ENCODE peak calls at places on chromosomes 16 and 17, in seven cellular contexts. One of them, this sample, is unnamed.
A peak's percentile ranks its signal among the peaks of the same experiment; 100 is the strongest.

GRCh38 chr16:48350716-48351115 is 34.5 kb downstream of the SIAH1 start:
- DNase-seq in cardiac muscle cell: no peak
- DNase-seq in heart left ventricle: no peak
- DNase-seq in ovary: no peak
- DNase-seq in CD8-positive, alpha-beta T cell: no peak
- DNase-seq in AG04450: no peak
- DNase-seq in CD4-positive, alpha-beta T cell: no peak
- DNase-seq in this sample: no peak

GRCh38 chr16:65373095-65373494 is 251.2 kb upstream of the CDH11 start:
- DNase-seq in ovary: no peak
- DNase-seq in CD4-positive, alpha-beta T cell: no peak
- DNase-seq in heart left ventricle: no peak
- DNase-seq in AG04450: no peak
- DNase-seq in CD8-positive, alpha-beta T cell: no peak
- DNase-seq in cardiac muscle cell: peak; percentile 25
- DNase-seq in this sample: no peak

GRCh38 chr16:89619880-89620279 is 6.4 kb downstream of the DPEP1 start:
- DNase-seq in cardiac muscle cell: peak; percentile 79
- DNase-seq in AG04450: no peak
- DNase-seq in CD4-positive, alpha-beta T cell: no peak
- DNase-seq in CD8-positive, alpha-beta T cell: no peak
- DNase-seq in heart left ventricle: no peak
- DNase-seq in ovary: no peak
- DNase-seq in this sample: no peak

GRCh38 chr16:54446639-54447038 is 160.1 kb upstream of the IRX3 start:
- DNase-seq in cardiac muscle cell: peak; percentile 87
- DNase-seq in CD8-positive, alpha-beta T cell: no peak
- DNase-seq in heart left ventricle: peak; percentile 40
- DNase-seq in ovary: no peak
- DNase-seq in CD4-positive, alpha-beta T cell: no peak
- DNase-seq in AG04450: no peak
- DNase-seq in this sample: peak; percentile 94

GRCh38 chr16:52069866-52070265 is 477.1 kb downstream of the TOX3 start:
- DNase-seq in heart left ventricle: no peak
- DNase-seq in ovary: no peak
- DNase-seq in CD4-positive, alpha-beta T cell: no peak
- DNase-seq in cardiac muscle cell: peak; percentile 27
- DNase-seq in AG04450: no peak
- DNase-seq in CD8-positive, alpha-beta T cell: no peak
- DNase-seq in this sample: no peak

GRCh38 chr16:23432176-23433128 is 20.5 kb downstream of the COG7 start:
- DNase-seq in ovary: no peak
- DNase-seq in CD4-positive, alpha-beta T cell: no peak
- DNase-seq in AG04450: no peak
- DNase-seq in cardiac muscle cell: no peak
- DNase-seq in heart left ventricle: no peak
- DNase-seq in CD8-positive, alpha-beta T cell: no peak
- DNase-seq in this sample: no peak

GRCh38 chr17:155576-155975 is 18.2 kb downstream of the SCGB1C2 start:
- DNase-seq in cardiac muscle cell: no peak
- DNase-seq in AG04450: no peak
- DNase-seq in CD4-positive, alpha-beta T cell: no peak
- DNase-seq in ovary: no peak
- DNase-seq in CD8-positive, alpha-beta T cell: peak; percentile 5
- DNase-seq in heart left ventricle: no peak
- DNase-seq in this sample: no peak

GRCh38 chr17:79298801-79299200 is 224.2 kb downstream of the ENGASE start:
- DNase-seq in ovary: no peak
- DNase-seq in AG04450: no peak
- DNase-seq in CD4-positive, alpha-beta T cell: no peak
- DNase-seq in heart left ventricle: no peak
- DNase-seq in CD8-positive, alpha-beta T cell: no peak
- DNase-seq in cardiac muscle cell: no peak
- DNase-seq in this sample: no peak

GRCh38 chr16:29807426-29808218 is 1.3 kb downstream of the MAZ start:
- DNase-seq in ovary: peak; percentile 87
- DNase-seq in CD4-positive, alpha-beta T cell: peak; percentile 87
- DNase-seq in AG04450: peak; percentile 76
- DNase-seq in cardiac muscle cell: peak; percentile 96
- DNase-seq in heart left ventricle: peak; percentile 94
- DNase-seq in CD8-positive, alpha-beta T cell: peak; percentile 92
- DNase-seq in this sample: no peak

GRCh38 chr16:86085795-86086194 is 186.8 kb downstream of the IRF8 start:
- DNase-seq in CD8-positive, alpha-beta T cell: no peak
- DNase-seq in cardiac muscle cell: no peak
- DNase-seq in ovary: no peak
- DNase-seq in AG04450: no peak
- DNase-seq in heart left ventricle: no peak
- DNase-seq in CD4-positive, alpha-beta T cell: no peak
- DNase-seq in this sample: no peak

GRCh38 chr16:48963306-48963705 is 318.3 kb downstream of the CBLN1 start:
- DNase-seq in CD8-positive, alpha-beta T cell: no peak
- DNase-seq in CD4-positive, alpha-beta T cell: no peak
- DNase-seq in AG04450: no peak
- DNase-seq in heart left ventricle: no peak
- DNase-seq in ovary: no peak
- DNase-seq in cardiac muscle cell: no peak
- DNase-seq in this sample: no peak

GRCh38 chr17:50905460-50905803 is 39.3 kb upstream of the TOB1 start:
- DNase-seq in heart left ventricle: no peak
- DNase-seq in ovary: no peak
- DNase-seq in AG04450: no peak
- DNase-seq in cardiac muscle cell: no peak
- DNase-seq in CD4-positive, alpha-beta T cell: no peak
- DNase-seq in CD8-positive, alpha-beta T cell: no peak
- DNase-seq in this sample: no peak

GRCh38 chr16:1310832-1311200 is 1.4 kb downstream of the UBE2I start:
- DNase-seq in cardiac muscle cell: no peak
- DNase-seq in ovary: no peak
- DNase-seq in CD8-positive, alpha-beta T cell: peak; percentile 47
- DNase-seq in heart left ventricle: no peak
- DNase-seq in AG04450: no peak
- DNase-seq in CD4-positive, alpha-beta T cell: no peak
- DNase-seq in this sample: no peak

GRCh38 chr17:27049104-27049784 is 244.7 kb upstream of the WSB1 start:
- DNase-seq in ovary: no peak
- DNase-seq in CD4-positive, alpha-beta T cell: no peak
- DNase-seq in AG04450: no peak
- DNase-seq in heart left ventricle: no peak
- DNase-seq in CD8-positive, alpha-beta T cell: no peak
- DNase-seq in cardiac muscle cell: no peak
- DNase-seq in this sample: no peak

GRCh38 chr16:79519448-79519847 is 81.1 kb downstream of the MAF start:
- DNase-seq in CD4-positive, alpha-beta T cell: no peak
- DNase-seq in cardiac muscle cell: no peak
- DNase-seq in CD8-positive, alpha-beta T cell: no peak
- DNase-seq in heart left ventricle: no peak
- DNase-seq in AG04450: no peak
- DNase-seq in ovary: no peak
- DNase-seq in this sample: no peak

GRCh38 chr17:63250830-63251229 is 195.3 kb downstream of the CYB561 start:
- DNase-seq in CD4-positive, alpha-beta T cell: no peak
- DNase-seq in heart left ventricle: no peak
- DNase-seq in CD8-positive, alpha-beta T cell: no peak
- DNase-seq in ovary: no peak
- DNase-seq in AG04450: no peak
- DNase-seq in cardiac muscle cell: peak; percentile 65
- DNase-seq in this sample: no peak

GRCh38 chr17:69560987-69561441 is 146.5 kb downstream of the MAP2K6 start:
- DNase-seq in cardiac muscle cell: no peak
- DNase-seq in CD4-positive, alpha-beta T cell: no peak
- DNase-seq in CD8-positive, alpha-beta T cell: no peak
- DNase-seq in heart left ventricle: no peak
- DNase-seq in ovary: no peak
- DNase-seq in AG04450: no peak
- DNase-seq in this sample: no peak

GRCh38 chr16:24771779-24772157 is 42.3 kb downstream of the TNRC6A start:
- DNase-seq in heart left ventricle: no peak
- DNase-seq in cardiac muscle cell: peak; percentile 31
- DNase-seq in AG04450: no peak
- DNase-seq in CD8-positive, alpha-beta T cell: no peak
- DNase-seq in CD4-positive, alpha-beta T cell: no peak
- DNase-seq in ovary: no peak
- DNase-seq in this sample: no peak

GRCh38 chr17:46875849-46876352 is 24.5 kb downstream of the WNT9B start:
- DNase-seq in cardiac muscle cell: no peak
- DNase-seq in AG04450: no peak
- DNase-seq in ovary: no peak
- DNase-seq in CD4-positive, alpha-beta T cell: no peak
- DNase-seq in heart left ventricle: no peak
- DNase-seq in CD8-positive, alpha-beta T cell: no peak
- DNase-seq in this sample: no peak

GRCh38 chr17:42774066-42774750 is 959 bp downstream of the VPS25 start:
- DNase-seq in CD4-positive, alpha-beta T cell: no peak
- DNase-seq in heart left ventricle: no peak
- DNase-seq in CD8-positive, alpha-beta T cell: no peak
- DNase-seq in cardiac muscle cell: no peak
- DNase-seq in AG04450: no peak
- DNase-seq in ovary: no peak
- DNase-seq in this sample: no peak

GRCh38 chr17:42773290-42774035 is at the start of gene VPS25:
- DNase-seq in cardiac muscle cell: peak; percentile 89
- DNase-seq in CD8-positive, alpha-beta T cell: peak; percentile 75
- DNase-seq in heart left ventricle: peak; percentile 81
- DNase-seq in AG04450: peak; percentile 55
- DNase-seq in ovary: peak; percentile 75
- DNase-seq in CD4-positive, alpha-beta T cell: peak; percentile 58
- DNase-seq in this sample: no peak

GRCh38 chr17:42778570-42778969 is 1.8 kb upstream of the WNK4 start:
- DNase-seq in cardiac muscle cell: no peak
- DNase-seq in ovary: no peak
- DNase-seq in CD4-positive, alpha-beta T cell: no peak
- DNase-seq in heart left ventricle: no peak
- DNase-seq in CD8-positive, alpha-beta T cell: no peak
- DNase-seq in AG04450: no peak
- DNase-seq in this sample: no peak

GRCh38 chr17:42772945-42773289 is 332 bp upstream of the VPS25 start:
- DNase-seq in heart left ventricle: no peak
- DNase-seq in CD4-positive, alpha-beta T cell: no peak
- DNase-seq in ovary: no peak
- DNase-seq in cardiac muscle cell: no peak
- DNase-seq in CD8-positive, alpha-beta T cell: no peak
- DNase-seq in AG04450: no peak
- DNase-seq in this sample: no peak

DNA sequence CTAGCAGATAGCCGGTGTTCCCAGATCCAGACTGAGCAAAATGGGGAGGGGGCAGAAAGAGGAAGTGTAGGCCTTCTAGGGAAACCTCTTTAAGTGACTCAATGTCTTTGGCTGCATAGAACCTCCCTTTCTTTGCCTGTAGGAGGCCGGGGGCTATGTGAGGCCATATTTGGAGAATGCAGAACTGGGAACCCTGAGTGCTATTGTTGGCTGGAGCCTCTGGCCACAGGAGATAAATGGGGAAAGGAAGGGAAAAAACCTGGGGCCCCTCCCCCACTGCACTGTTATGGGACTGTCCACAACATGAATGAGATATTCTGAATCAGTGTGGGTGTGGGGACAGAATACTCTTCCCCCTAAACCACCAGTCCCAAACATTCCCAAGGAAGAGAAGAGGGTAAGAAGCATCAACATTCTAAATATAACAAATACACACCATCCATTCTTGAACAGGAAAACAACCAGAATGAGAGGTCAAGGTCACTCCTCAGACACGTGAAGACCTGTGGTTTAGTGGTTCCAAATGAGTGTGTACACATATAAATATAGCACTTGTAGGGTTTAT is 2.4 kb downstream of the VPS25 start:
- DNase-seq in cardiac muscle cell: peak; percentile 49
- DNase-seq in CD8-positive, alpha-beta T cell: no peak
- DNase-seq in CD4-positive, alpha-beta T cell: no peak
- DNase-seq in heart left ventricle: no peak
- DNase-seq in ovary: no peak
- DNase-seq in AG04450: no peak
- DNase-seq in this sample: no peak
- TF ChIP-seq CTCF in cardiac muscle cell: no peak
- TF ChIP-seq CTCF in CD8-positive, alpha-beta T cell: no peak
- TF ChIP-seq CTCF in CD4-positive, alpha-beta T cell: no peak
- TF ChIP-seq CTCF in heart left ventricle: no peak
- TF ChIP-seq CTCF in ovary: no peak
- TF ChIP-seq CTCF in AG04450: no peak
- TF ChIP-seq CTCF in this sample: peak; percentile 15

GRCh38 chr17:83082435-83082834 is 3.0 kb downstream of the METRNL start:
- DNase-seq in heart left ventricle: no peak
- DNase-seq in ovary: no peak
- DNase-seq in CD8-positive, alpha-beta T cell: no peak
- DNase-seq in AG04450: no peak
- DNase-seq in CD4-positive, alpha-beta T cell: no peak
- DNase-seq in cardiac muscle cell: no peak
- DNase-seq in this sample: no peak
- TF ChIP-seq CTCF in heart left ventricle: no peak
- TF ChIP-seq CTCF in ovary: no peak
- TF ChIP-seq CTCF in CD8-positive, alpha-beta T cell: no peak
- TF ChIP-seq CTCF in AG04450: no peak
- TF ChIP-seq CTCF in CD4-positive, alpha-beta T cell: no peak
- TF ChIP-seq CTCF in cardiac muscle cell: no peak
- TF ChIP-seq CTCF in this sample: no peak

GRCh38 chr17:81712468-81713003 is 452 bp downstream of the SLC25A10 start:
- DNase-seq in CD8-positive, alpha-beta T cell: no peak
- DNase-seq in heart left ventricle: no peak
- DNase-seq in CD4-positive, alpha-beta T cell: no peak
- DNase-seq in AG04450: no peak
- DNase-seq in cardiac muscle cell: peak; percentile 32
- DNase-seq in ovary: no peak
- DNase-seq in this sample: no peak
- TF ChIP-seq CTCF in CD8-positive, alpha-beta T cell: no peak
- TF ChIP-seq CTCF in heart left ventricle: no peak
- TF ChIP-seq CTCF in CD4-positive, alpha-beta T cell: no peak
- TF ChIP-seq CTCF in AG04450: peak; percentile 21
- TF ChIP-seq CTCF in cardiac muscle cell: no peak
- TF ChIP-seq CTCF in ovary: no peak
- TF ChIP-seq CTCF in this sample: peak; percentile 22

GRCh38 chr17:73720187-73720834 is 76.1 kb upstream of the SDK2 start:
- DNase-seq in ovary: no peak
- DNase-seq in AG04450: no peak
- DNase-seq in CD8-positive, alpha-beta T cell: peak; percentile 74
- DNase-seq in CD4-positive, alpha-beta T cell: peak; percentile 54
- DNase-seq in cardiac muscle cell: no peak
- DNase-seq in heart left ventricle: no peak
- DNase-seq in this sample: no peak
- TF ChIP-seq CTCF in ovary: no peak
- TF ChIP-seq CTCF in AG04450: no peak
- TF ChIP-seq CTCF in CD8-positive, alpha-beta T cell: no peak
- TF ChIP-seq CTCF in CD4-positive, alpha-beta T cell: no peak
- TF ChIP-seq CTCF in cardiac muscle cell: no peak
- TF ChIP-seq CTCF in heart left ventricle: no peak
- TF ChIP-seq CTCF in this sample: no peak

GRCh38 chr16:70508752-70509151 is 14.6 kb downstream of the COG4 start:
- DNase-seq in ovary: no peak
- DNase-seq in cardiac muscle cell: peak; percentile 16
- DNase-seq in AG04450: no peak
- DNase-seq in heart left ventricle: no peak
- DNase-seq in CD4-positive, alpha-beta T cell: no peak
- DNase-seq in CD8-positive, alpha-beta T cell: no peak
- DNase-seq in this sample: no peak
- TF ChIP-seq CTCF in ovary: no peak
- TF ChIP-seq CTCF in cardiac muscle cell: peak; percentile 16
- TF ChIP-seq CTCF in AG04450: no peak
- TF ChIP-seq CTCF in heart left ventricle: peak; percentile 42
- TF ChIP-seq CTCF in CD4-positive, alpha-beta T cell: peak; percentile 41
- TF ChIP-seq CTCF in CD8-positive, alpha-beta T cell: no peak
- TF ChIP-seq CTCF in this sample: peak; percentile 12

GRCh38 chr17:78144146-78144719 is 2.0 kb upstream of the C17orf99 start:
- DNase-seq in CD8-positive, alpha-beta T cell: no peak
- DNase-seq in CD4-positive, alpha-beta T cell: no peak
- DNase-seq in AG04450: peak; percentile 56
- DNase-seq in heart left ventricle: peak; percentile 88
- DNase-seq in ovary: peak; percentile 91
- DNase-seq in cardiac muscle cell: peak; percentile 96
- DNase-seq in this sample: no peak
- TF ChIP-seq CTCF in CD8-positive, alpha-beta T cell: no peak
- TF ChIP-seq CTCF in CD4-positive, alpha-beta T cell: no peak
- TF ChIP-seq CTCF in AG04450: peak; percentile 6
- TF ChIP-seq CTCF in heart left ventricle: peak; percentile 37
- TF ChIP-seq CTCF in ovary: no peak
- TF ChIP-seq CTCF in cardiac muscle cell: peak; percentile 18
- TF ChIP-seq CTCF in this sample: no peak